ENCODE peak calls at places on chromosomes 3 and 15, in four cellular contexts. R is neuronal stem cell, F is fibroblast of the aortic adventitia, P is mucosa of descending colon. G is an unnamed sample.

GRCh38 chr3:98902341-98902740 is 846 bp upstream of the DCBLD2 start:
- DNase-seq in R (no peak), F (no peak), P (no peak), G (no peak)

GRCh38 chr3:23002846-23003800 is 200.0 kb upstream of the UBE2E2 start:
- DNase-seq in R (no peak), F (peak), P (peak), G (peak)

GRCh38 chr3:102400142-102400541 is 34.7 kb upstream of the ZPLD1 start:
- DNase-seq in R (no peak), F (peak), P (no peak), G (peak)

GRCh38 chr3:28033059-28033784 is 208.2 kb upstream of the CMC1 start:
- DNase-seq in R (no peak), F (no peak), P (no peak), G (no peak)

GRCh38 chr3:67419779-67420178 is 234.6 kb downstream of the SUCLG2 start:
- DNase-seq in R (no peak), F (no peak), P (no peak), G (no peak)

GRCh38 chr15:35087759-35088158 is 2.7 kb upstream of the NANOGP8 start:
- DNase-seq in R (no peak), F (no peak), P (no peak), G (no peak)

GRCh38 chr3:168870892-168871291 is 775.2 kb upstream of the GOLIM4 start:
- DNase-seq in R (no peak), F (peak), P (no peak), G (peak)

GRCh38 chr3:30355622-30356021 is 250.8 kb upstream of the TGFBR2 start:
- DNase-seq in R (no peak), F (peak), P (no peak), G (no peak)

GRCh38 chr3:75048650-75049049 is 434.2 kb upstream of the CNTN3 start:
- DNase-seq in R (no peak), F (peak), P (no peak), G (peak)

GRCh38 chr15:52336530-52336929 is 40.9 kb upstream of the MYO5C start:
- DNase-seq in R (no peak), F (no peak), P (peak), G (no peak)

GRCh38 chr3:194687638-194688206 is 2.0 kb downstream of the FAM43A start:
- DNase-seq in R (peak), F (peak), P (peak), G (peak)

GRCh38 chr3:6640907-6641306 is 220.0 kb upstream of the GRM7 start:
- DNase-seq in R (no peak), F (no peak), P (no peak), G (no peak)

GRCh38 chr3:105014631-105015030 is 352.1 kb upstream of the ALCAM start:
- DNase-seq in R (no peak), F (peak), P (no peak), G (peak)

GRCh38 chr3:187101184-187102072 is 37.9 kb downstream of the RPL39L start:
- DNase-seq in R (no peak), F (peak), P (peak), G (peak)

GRCh38 chr3:16803019-16803418 is 81.7 kb upstream of the PLCL2 start:
- DNase-seq in R (no peak), F (no peak), P (no peak), G (no peak)

GRCh38 chr3:87461036-87461435 is 184.7 kb upstream of the POU1F1 start:
- DNase-seq in R (no peak), F (no peak), P (no peak), G (no peak)

GRCh38 chr3:52724511-52724910 is 18.6 kb downstream of the SPCS1 start:
- DNase-seq in R (no peak), F (no peak), P (no peak), G (no peak)

GRCh38 chr15:29316422-29316821 is 46.8 kb upstream of the NSMCE3 start:
- DNase-seq in R (no peak), F (no peak), P (no peak), G (no peak)

GRCh38 chr15:81098884-81099601 is 35.0 kb upstream of the CFAP161 start:
- DNase-seq in R (no peak), F (peak), P (no peak), G (peak)

GRCh38 chr3:13229291-13229949 is 156.2 kb upstream of the IQSEC1 start:
- DNase-seq in R (no peak), F (peak), P (peak), G (peak)

GRCh38 chr15:85475317-85475701 is 94.9 kb downstream of the AKAP13 start:
- DNase-seq in R (no peak), F (no peak), P (no peak), G (no peak)

GRCh38 chr3:17473761-17474160 is 268.7 kb downstream of the TBC1D5 start:
- DNase-seq in R (no peak), F (peak), P (no peak), G (peak)

GRCh38 chr15:84715442-84716035 is 400 bp downstream of the SEC11A start:
- DNase-seq in R (no peak), F (peak), P (peak), G (peak)

GRCh38 chr3:11568503-11569155 is 75.1 kb downstream of the VGLL4 start:
- DNase-seq in R (no peak), F (peak), P (peak), G (peak)

GRCh38 chr3:64539451-64540196 is 148.2 kb downstream of the ADAMTS9 start:
- DNase-seq in R (no peak), F (peak), P (peak), G (peak)

GRCh38 chr15:69812881-69813280 is 284.8 kb downstream of the TLE3 start:
- DNase-seq in R (no peak), F (no peak), P (peak), G (no peak)

GRCh38 chr15:67521770-67522568 is 1.0 kb downstream of the C15orf61 start:
- DNase-seq in R (no peak), F (peak), P (no peak), G (peak)

GRCh38 chr3:175193815-175194518 is 334.8 kb downstream of the NAALADL2 start:
- DNase-seq in R (no peak), F (peak), P (no peak), G (peak)

GRCh38 chr3:124261301-124261700 is 269.4 kb upstream of the ROPN1 start:
- DNase-seq in R (no peak), F (no peak), P (no peak), G (no peak)

GRCh38 chr3:151445283-151446001 is 15.4 kb downstream of the IGSF10 start:
- DNase-seq in R (no peak), F (peak), P (no peak), G (peak)

GRCh38 chr3:153614563-153614962 is 452.5 kb downstream of the RAP2B start:
- DNase-seq in R (no peak), F (peak), P (no peak), G (peak)

GRCh38 chr3:105140899-105141367 is 225.8 kb upstream of the ALCAM start:
- DNase-seq in R (no peak), F (no peak), P (no peak), G (peak)

GRCh38 chr3:13709706-13710105 is 160.8 kb downstream of the FBLN2 start:
- DNase-seq in R (no peak), F (no peak), P (no peak), G (no peak)

GRCh38 chr15:37102315-37103021 is 2.1 kb upstream of the MEIS2 start:
- DNase-seq in R (peak), F (peak), P (no peak), G (peak)

GRCh38 chr15:83112959-83113299 is 5.5 kb downstream of the TM6SF1 start:
- DNase-seq in R (no peak), F (no peak), P (no peak), G (no peak)

GRCh38 chr3:100120022-100120421 is 5.7 kb upstream of the FILIP1L start:
- DNase-seq in R (no peak), F (no peak), P (no peak), G (no peak)

GRCh38 chr15:73924258-73924921 is 1.9 kb upstream of the LOXL1 start:
- DNase-seq in R (no peak), F (peak), P (no peak), G (peak)

GRCh38 chr15:69653846-69654245 is 201.2 kb downstream of the RPLP1 start:
- DNase-seq in R (no peak), F (no peak), P (no peak), G (no peak)

GRCh38 chr3:70620367-70620766 is 307.9 kb upstream of the MDFIC2 start:
- DNase-seq in R (no peak), F (no peak), P (no peak), G (no peak)

GRCh38 chr3:141268791-141269190 is 37.2 kb downstream of the PXYLP1 start:
- DNase-seq in R (no peak), F (no peak), P (no peak), G (no peak)

GRCh38 chr3:184488577-184488976 is 73.0 kb upstream of the EPHB3 start:
- DNase-seq in R (no peak), F (no peak), P (no peak), G (no peak)

GRCh38 chr3:184489457-184489856 is 72.1 kb upstream of the EPHB3 start:
- DNase-seq in R (no peak), F (no peak), P (no peak), G (no peak)

GRCh38 chr3:184491867-184492615 is 69.5 kb upstream of the EPHB3 start:
- DNase-seq in R (no peak), F (no peak), P (peak), G (no peak)

GRCh38 chr3:184486614-184487013 is 75.0 kb upstream of the EPHB3 start:
- DNase-seq in R (no peak), F (no peak), P (no peak), G (no peak)

GRCh38 chr3:184491011-184491576 is 70.5 kb upstream of the EPHB3 start:
- DNase-seq in R (no peak), F (no peak), P (no peak), G (peak)
- H3K4me3 ChIP-seq in R (no peak), F (no peak), P (no peak), G (no peak)

DNA sequence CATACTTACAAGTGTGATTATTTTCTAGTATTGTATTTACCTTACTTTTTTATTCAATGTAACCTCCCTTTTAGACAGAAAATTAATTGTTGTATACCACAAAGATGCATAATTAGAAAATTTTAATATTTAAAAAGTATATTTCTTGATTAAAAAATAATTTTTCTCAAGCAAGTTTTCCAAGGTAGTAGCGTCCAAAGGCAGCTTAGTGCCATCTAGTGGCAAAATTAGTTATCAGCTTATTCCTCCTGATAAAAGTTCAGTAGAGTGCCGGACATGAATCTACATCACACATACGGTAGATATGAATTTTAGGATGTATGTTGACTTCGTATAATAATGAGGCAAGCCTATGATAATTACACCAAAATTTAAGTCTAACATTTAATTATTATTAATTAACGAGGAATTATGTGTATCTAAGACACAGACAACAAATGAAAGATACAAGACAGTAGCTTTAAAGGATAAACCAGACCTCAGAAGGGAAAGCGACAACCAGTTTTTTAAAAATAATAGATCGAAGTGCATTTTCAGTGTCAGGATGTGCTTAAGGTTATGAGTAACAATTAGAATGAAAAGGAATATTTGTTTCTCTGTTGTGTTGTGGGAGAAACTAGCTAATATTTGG is 405.9 kb downstream of the ROBO1 start:
- DNase-seq in R (peak), F (peak), P (peak), G (peak)
- H3K4me3 ChIP-seq in R (no peak), F (no peak), P (no peak), G (no peak)

DNA sequence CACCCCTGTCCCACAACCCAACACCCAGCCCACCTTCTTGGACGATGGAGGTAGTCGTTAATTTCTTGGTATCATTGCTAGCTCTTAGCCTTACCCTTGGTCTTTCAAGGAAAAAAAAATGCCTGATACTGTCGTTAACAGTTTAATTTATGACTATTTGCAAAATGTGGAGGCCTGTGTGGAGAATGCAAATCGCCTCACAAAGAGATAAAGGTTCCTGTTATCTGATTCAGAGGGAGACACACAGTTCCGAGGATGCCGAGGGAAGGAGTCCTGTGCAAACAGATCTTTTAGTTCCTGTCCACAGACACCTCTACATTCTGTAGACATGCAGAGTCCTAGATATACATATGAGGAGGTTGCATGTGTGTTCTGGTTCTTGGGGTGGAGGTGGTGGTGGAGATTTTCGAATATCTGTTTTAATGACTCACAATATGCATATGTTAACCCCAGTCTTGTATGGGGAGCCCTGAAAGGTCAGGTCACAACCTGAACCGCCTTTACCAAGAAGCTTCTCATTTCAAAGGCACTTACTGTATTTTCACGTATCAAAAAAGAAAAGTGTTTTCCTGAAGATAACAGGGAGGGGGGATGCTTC is 5.6 kb downstream of the NR2F2 start:
- DNase-seq in R (peak), F (no peak), P (no peak), G (peak)
- H3K4me3 ChIP-seq in R (peak), F (peak), P (no peak), G (peak)

GRCh38 chr15:45638641-45639040 is 3.8 kb downstream of the SQOR start:
- DNase-seq in R (no peak), F (no peak), P (no peak), G (no peak)

GRCh38 chr15:45642203-45642932 is 7.5 kb downstream of the SQOR start:
- DNase-seq in R (no peak), F (peak), P (no peak), G (peak)

GRCh38 chr15:45637552-45638033 is 2.8 kb downstream of the SQOR start:
- DNase-seq in R (no peak), F (peak), P (peak), G (peak)

GRCh38 chr15:45641374-45641778 is 6.5 kb downstream of the SQOR start:
- DNase-seq in R (no peak), F (peak), P (peak), G (peak)

DNA sequence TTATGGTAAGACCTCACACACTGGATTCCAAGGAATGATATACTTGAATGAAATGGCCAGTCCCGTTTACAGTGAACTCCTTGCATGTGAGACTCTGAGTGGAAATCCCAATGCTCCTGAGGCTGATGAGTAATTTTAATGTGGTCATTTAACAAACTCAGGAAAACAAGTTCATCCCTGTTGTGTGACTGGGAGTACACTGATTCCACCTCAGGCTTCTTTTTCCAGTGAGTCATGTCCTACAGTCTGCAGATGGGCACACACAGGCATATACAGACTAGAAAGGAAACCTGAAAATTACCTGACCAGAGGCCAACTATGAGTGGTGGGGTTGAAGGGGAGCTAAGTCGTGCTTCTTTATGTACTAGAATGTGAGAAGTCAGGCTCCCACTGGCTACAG is 5.8 kb downstream of the SQOR start:
- DNase-seq in R (no peak), F (peak), P (no peak), G (peak)
- H3K4me3 ChIP-seq in R (no peak), F (no peak), P (no peak), G (no peak)

DNA sequence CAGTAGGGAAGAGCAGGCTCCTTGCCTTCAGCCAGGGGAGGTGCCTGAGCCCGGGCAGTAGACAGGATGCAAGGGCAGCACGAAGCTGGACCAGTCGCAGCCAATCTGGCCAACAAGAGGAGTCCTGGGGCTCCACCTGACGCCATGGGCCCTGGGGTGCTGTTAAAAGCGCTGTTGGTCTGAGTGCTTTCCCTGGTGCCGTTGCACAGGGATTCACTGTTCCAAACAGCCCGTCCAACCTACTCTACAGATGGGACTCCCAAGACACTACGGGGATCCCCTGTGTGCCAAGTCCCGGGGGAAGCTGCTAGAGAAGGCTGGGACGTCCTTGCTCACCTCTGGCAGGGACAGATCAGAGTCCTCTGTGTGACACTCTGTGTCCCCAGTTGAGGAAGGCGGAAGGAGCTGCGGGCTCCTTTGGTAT is 632 bp downstream of the CTSH start:
- DNase-seq in R (no peak), F (no peak), P (peak), G (no peak)
- H3K4me3 ChIP-seq in R (peak), F (peak), P (peak), G (no peak)

DNA sequence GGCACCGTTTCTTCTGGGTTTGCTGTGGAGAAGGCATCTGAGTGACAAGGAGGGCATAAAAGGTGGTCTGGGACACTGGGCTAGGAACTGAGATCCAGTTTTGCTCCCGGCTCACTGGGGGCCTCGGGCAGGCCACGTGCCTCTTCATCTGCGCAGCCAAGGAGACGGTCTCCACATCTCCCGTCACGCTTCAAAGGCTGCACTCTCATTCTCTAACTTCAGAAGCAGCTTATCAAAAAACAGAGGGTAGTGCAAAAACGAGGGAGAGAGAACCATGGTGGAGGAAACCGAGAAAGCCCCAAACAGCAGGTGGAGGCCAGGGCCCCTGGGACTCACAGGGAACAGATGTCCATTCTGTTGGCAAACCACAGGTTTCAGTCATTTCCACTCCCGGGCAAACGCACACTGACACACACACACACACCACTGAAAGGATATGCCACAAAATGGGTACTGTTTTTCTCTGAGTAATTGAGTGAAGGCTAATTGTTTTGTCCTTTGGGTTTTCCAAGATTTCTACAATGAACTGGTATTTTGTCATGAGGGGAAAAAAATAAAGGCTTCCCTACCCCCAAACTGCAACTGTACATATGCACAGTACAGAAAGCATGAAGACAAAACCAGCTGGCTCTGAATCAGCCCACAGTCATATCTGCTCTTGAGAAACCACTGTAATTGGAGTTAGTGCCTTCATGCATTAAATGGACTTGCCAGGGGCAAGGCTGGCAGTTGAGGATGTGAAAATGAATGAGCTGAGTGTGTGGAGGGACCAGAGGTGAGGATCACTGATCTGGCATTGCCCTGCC is 71.9 kb downstream of the MGLL start:
- DNase-seq in R (no peak), F (peak), P (no peak), G (peak)
- H3K4me3 ChIP-seq in R (no peak), F (no peak), P (no peak), G (no peak)

GRCh38 chr3:9404680-9405079 is 7.3 kb downstream of the SETD5 start:
- DNase-seq in R (no peak), F (no peak), P (no peak), G (no peak)

GRCh38 chr3:9403463-9403862 is 6.0 kb downstream of the SETD5 start:
- DNase-seq in R (no peak), F (no peak), P (no peak), G (no peak)

GRCh38 chr3:9401986-9402385 is 4.6 kb downstream of the SETD5 start:
- DNase-seq in R (no peak), F (no peak), P (no peak), G (no peak)

GRCh38 chr3:9400626-9401025 is 3.2 kb downstream of the SETD5 start:
- DNase-seq in R (no peak), F (no peak), P (no peak), G (no peak)

GRCh38 chr3:9402410-9403228 is 5.2 kb downstream of the SETD5 start:
- DNase-seq in R (peak), F (no peak), P (peak), G (peak)
- H3K4me3 ChIP-seq in R (peak), F (peak), P (no peak), G (peak)

GRCh38 chr15:90883526-90883931 is 775 bp upstream of the FES start:
- DNase-seq in R (no peak), F (peak), P (no peak), G (peak)
- H3K4me3 ChIP-seq in R (no peak), F (peak), P (no peak), G (no peak)

G was measured in cardiac fibroblast.